ENCODE peak calls at places on chromosomes 11 and 22, in eight cellular contexts. Q, D, B, F, T, S, P and J are unnamed samples.

GRCh38 chr11:112498701-112499100 is 238.0 kb upstream of the PLET1 start:
- DNase-seq in Q (no peak), D (peak; percentile 52), B (no peak), F (no peak), T (no peak), S (no peak), P (peak; percentile 89), J (no peak)

GRCh38 chr22:28329582-28330073 is 350.0 kb downstream of the TTC28 start:
- DNase-seq in Q (no peak), D (peak; percentile 15), B (no peak), F (no peak), T (no peak), S (no peak), P (no peak), J (no peak)

GRCh38 chr22:39311592-39312400 is 7.6 kb downstream of the RPL3 start:
- DNase-seq in Q (no peak), D (peak; percentile 34), B (no peak), F (no peak), T (no peak), S (no peak), P (no peak), J (no peak)

GRCh38 chr11:64007160-64007628 is 21.0 kb downstream of the OTUB1 start:
- DNase-seq in Q (no peak), D (peak; percentile 68), B (no peak), F (no peak), T (no peak), S (no peak), P (no peak), J (no peak)

GRCh38 chr11:86740628-86741488 is 59.5 kb upstream of the PRSS23 start:
- DNase-seq in Q (no peak), D (peak; percentile 42), B (no peak), F (peak; percentile 44), T (no peak), S (no peak), P (peak; percentile 99), J (no peak)

GRCh38 chr22:39927544-39927943 is 26.7 kb downstream of the GRAP2 start:
- DNase-seq in Q (no peak), D (peak; percentile 28), B (no peak), F (no peak), T (no peak), S (no peak), P (no peak), J (no peak)

GRCh38 chr11:16891964-16892363 is 122.2 kb downstream of the PLEKHA7 start:
- DNase-seq in Q (no peak), D (no peak), B (no peak), F (no peak), T (no peak), S (no peak), P (peak; percentile 27), J (no peak)

GRCh38 chr11:72766152-72766902 is 14.1 kb upstream of the ARAP1 start:
- DNase-seq in Q (no peak), D (peak; percentile 69), B (no peak), F (no peak), T (no peak), S (no peak), P (no peak), J (no peak)

GRCh38 chr11:134069996-134070845 is 1.3 kb downstream of the JAM3 start:
- DNase-seq in Q (no peak), D (peak; percentile 27), B (peak; percentile 39), F (no peak), T (no peak), S (no peak), P (no peak), J (no peak)

GRCh38 chr11:65389294-65389980 is 3.0 kb downstream of the FRMD8 start:
- DNase-seq in Q (no peak), D (no peak), B (no peak), F (no peak), T (no peak), S (no peak), P (no peak), J (no peak)

GRCh38 chr11:2691355-2691761 is 8.4 kb downstream of the KCNQ1OT1 start:
- DNase-seq in Q (no peak), D (no peak), B (no peak), F (peak; percentile 3), T (no peak), S (no peak), P (no peak), J (no peak)

GRCh38 chr11:62150887-62151736 is 27.3 kb downstream of the INCENP start:
- DNase-seq in Q (no peak), D (no peak), B (no peak), F (no peak), T (no peak), S (no peak), P (no peak), J (no peak)

GRCh38 chr11:127651175-127651887 is 650.8 kb upstream of the KIRREL3 start:
- DNase-seq in Q (no peak), D (no peak), B (no peak), F (no peak), T (no peak), S (no peak), P (peak; percentile 66), J (no peak)

GRCh38 chr22:46942816-46943783 is 180.7 kb downstream of the TBC1D22A start:
- DNase-seq in Q (no peak), D (peak; percentile 57), B (no peak), F (no peak), T (no peak), S (peak; percentile 20), P (no peak), J (no peak)

GRCh38 chr22:38133331-38133730 is 22.8 kb upstream of the BAIAP2L2 start:
- DNase-seq in Q (no peak), D (no peak), B (no peak), F (no peak), T (no peak), S (no peak), P (no peak), J (no peak)

GRCh38 chr11:34565417-34566208 is 52.0 kb upstream of the ELF5 start:
- DNase-seq in Q (no peak), D (peak; percentile 70), B (no peak), F (peak; percentile 26), T (no peak), S (no peak), P (no peak), J (no peak)

GRCh38 chr22:43236401-43237166 is 49.6 kb upstream of the TTLL12 start:
- DNase-seq in Q (no peak), D (no peak), B (peak; percentile 7), F (peak; percentile 82), T (no peak), S (no peak), P (no peak), J (no peak)

GRCh38 chr11:18368236-18368635 is 26.1 kb upstream of the LDHA start:
- DNase-seq in Q (no peak), D (no peak), B (no peak), F (no peak), T (no peak), S (no peak), P (peak; percentile 5), J (no peak)

GRCh38 chr22:22884888-22885840 is 2.5 kb upstream of the IGLL5 start:
- DNase-seq in Q (no peak), D (no peak), B (no peak), F (no peak), T (peak; percentile 65), S (no peak), P (no peak), J (no peak)

GRCh38 chr11:78080818-78081495 is 1.3 kb upstream of the NDUFC2 start:
- DNase-seq in Q (no peak), D (peak; percentile 39), B (no peak), F (no peak), T (no peak), S (no peak), P (no peak), J (no peak)